ENCODE peak calls at places on chromosomes 7 and 10, in six cellular contexts. One of them, this sample, is unnamed.

GRCh38 chr7:41974835-41975234 is 262.2 kb downstream of the GLI3 start:
- DNase-seq in transverse colon: no peak
- DNase-seq in GM12891: no peak
- DNase-seq in GM12892: no peak
- DNase-seq in GM23338: peak
- DNase-seq in HepG2: no peak
- DNase-seq in this sample: no peak

GRCh38 chr10:126128581-126128980 is 232.2 kb downstream of the FANK1 start:
- DNase-seq in transverse colon: no peak
- DNase-seq in GM12891: no peak
- DNase-seq in GM12892: no peak
- DNase-seq in GM23338: no peak
- DNase-seq in HepG2: no peak
- DNase-seq in this sample: no peak

GRCh38 chr7:103902917-103903316 is 86.5 kb downstream of the RELN start:
- DNase-seq in transverse colon: no peak
- DNase-seq in GM12891: no peak
- DNase-seq in GM12892: no peak
- DNase-seq in GM23338: no peak
- DNase-seq in HepG2: no peak
- DNase-seq in this sample: no peak

GRCh38 chr10:51358227-51358626 is 283.9 kb downstream of the PRKG1 start:
- DNase-seq in transverse colon: no peak
- DNase-seq in GM12891: no peak
- DNase-seq in GM12892: no peak
- DNase-seq in GM23338: no peak
- DNase-seq in HepG2: no peak
- DNase-seq in this sample: no peak

GRCh38 chr7:150986099-150986512 is 4.7 kb upstream of the NOS3 start:
- DNase-seq in transverse colon: peak
- DNase-seq in GM12891: no peak
- DNase-seq in GM12892: no peak
- DNase-seq in GM23338: peak
- DNase-seq in HepG2: no peak
- DNase-seq in this sample: no peak

GRCh38 chr10:122019414-122019975 is 30.5 kb downstream of the TACC2 start:
- DNase-seq in transverse colon: peak
- DNase-seq in GM12891: no peak
- DNase-seq in GM12892: no peak
- DNase-seq in GM23338: peak
- DNase-seq in HepG2: no peak
- DNase-seq in this sample: peak

GRCh38 chr10:90723416-90724068 is 134.3 kb downstream of the HTR7 start:
- DNase-seq in transverse colon: no peak
- DNase-seq in GM12891: no peak
- DNase-seq in GM12892: no peak
- DNase-seq in GM23338: peak
- DNase-seq in HepG2: no peak
- DNase-seq in this sample: no peak

GRCh38 chr10:4596951-4597350 is 229.1 kb upstream of the AKR1E2 start:
- DNase-seq in transverse colon: no peak
- DNase-seq in GM12891: no peak
- DNase-seq in GM12892: no peak
- DNase-seq in GM23338: no peak
- DNase-seq in HepG2: no peak
- DNase-seq in this sample: no peak

GRCh38 chr10:63376560-63377304 is 89.0 kb downstream of the JMJD1C start:
- DNase-seq in transverse colon: no peak
- DNase-seq in GM12891: no peak
- DNase-seq in GM12892: no peak
- DNase-seq in GM23338: no peak
- DNase-seq in HepG2: no peak
- DNase-seq in this sample: no peak

GRCh38 chr10:12705943-12706342 is 295.6 kb downstream of the CCDC3 start:
- DNase-seq in transverse colon: no peak
- DNase-seq in GM12891: no peak
- DNase-seq in GM12892: no peak
- DNase-seq in GM23338: no peak
- DNase-seq in HepG2: no peak
- DNase-seq in this sample: no peak

GRCh38 chr10:43128331-43128730 is 9.9 kb upstream of the CSGALNACT2 start:
- DNase-seq in transverse colon: no peak
- DNase-seq in GM12891: no peak
- DNase-seq in GM12892: no peak
- DNase-seq in GM23338: no peak
- DNase-seq in HepG2: no peak
- DNase-seq in this sample: no peak

GRCh38 chr7:105015631-105015965 is 1.6 kb downstream of the KMT2E start:
- DNase-seq in transverse colon: peak
- DNase-seq in GM12891: no peak
- DNase-seq in GM12892: no peak
- DNase-seq in GM23338: peak
- DNase-seq in HepG2: no peak
- DNase-seq in this sample: no peak

GRCh38 chr7:31027161-31027965 is 24.7 kb upstream of the ADCYAP1R1 start:
- DNase-seq in transverse colon: peak
- DNase-seq in GM12891: no peak
- DNase-seq in GM12892: no peak
- DNase-seq in GM23338: peak
- DNase-seq in HepG2: no peak
- DNase-seq in this sample: no peak

GRCh38 chr10:14556285-14556956 is 218.3 kb downstream of the FAM107B start:
- DNase-seq in transverse colon: peak
- DNase-seq in GM12891: no peak
- DNase-seq in GM12892: peak
- DNase-seq in GM23338: peak
- DNase-seq in HepG2: peak
- DNase-seq in this sample: no peak

GRCh38 chr10:30553018-30553624 is 76.4 kb downstream of the LYZL2 start:
- DNase-seq in transverse colon: no peak
- DNase-seq in GM12891: no peak
- DNase-seq in GM12892: no peak
- DNase-seq in GM23338: peak
- DNase-seq in HepG2: no peak
- DNase-seq in this sample: no peak

GRCh38 chr7:101746311-101746710 is 71.1 kb upstream of the CUX1 start:
- DNase-seq in transverse colon: no peak
- DNase-seq in GM12891: no peak
- DNase-seq in GM12892: no peak
- DNase-seq in GM23338: no peak
- DNase-seq in HepG2: no peak
- DNase-seq in this sample: no peak

GRCh38 chr7:48094861-48095293 is 5.8 kb downstream of the UPP1 start:
- DNase-seq in transverse colon: no peak
- DNase-seq in GM12891: no peak
- DNase-seq in GM12892: no peak
- DNase-seq in GM23338: no peak
- DNase-seq in HepG2: no peak
- DNase-seq in this sample: no peak

GRCh38 chr10:112820320-112820719 is 129.7 kb upstream of the TCF7L2 start:
- DNase-seq in transverse colon: no peak
- DNase-seq in GM12891: no peak
- DNase-seq in GM12892: no peak
- DNase-seq in GM23338: no peak
- DNase-seq in HepG2: no peak
- DNase-seq in this sample: no peak

GRCh38 chr7:158110661-158111555 is 476.7 kb downstream of the PTPRN2 start:
- DNase-seq in transverse colon: no peak
- DNase-seq in GM12891: no peak
- DNase-seq in GM12892: no peak
- DNase-seq in GM23338: no peak
- DNase-seq in HepG2: peak
- DNase-seq in this sample: no peak

GRCh38 chr10:75403144-75404022 is 1.8 kb upstream of the ZNF503 start:
- DNase-seq in transverse colon: peak
- DNase-seq in GM12891: no peak
- DNase-seq in GM12892: no peak
- DNase-seq in GM23338: peak
- DNase-seq in HepG2: peak
- DNase-seq in this sample: peak
- TF ChIP-seq POLR2AphosphoS5 in transverse colon: peak
- TF ChIP-seq POLR2AphosphoS5 in GM12891: no peak
- TF ChIP-seq POLR2AphosphoS5 in GM12892: no peak
- TF ChIP-seq POLR2AphosphoS5 in GM23338: no peak
- TF ChIP-seq POLR2AphosphoS5 in HepG2: no peak
- TF ChIP-seq POLR2AphosphoS5 in this sample: no peak

GRCh38 chr7:1402791-1403755 is 56.2 kb downstream of the MICALL2 start:
- DNase-seq in transverse colon: no peak
- DNase-seq in GM12891: no peak
- DNase-seq in GM12892: no peak
- DNase-seq in GM23338: no peak
- DNase-seq in HepG2: no peak
- DNase-seq in this sample: no peak

GRCh38 chr7:1402110-1402790 is 57.0 kb downstream of the MICALL2 start:
- DNase-seq in transverse colon: no peak
- DNase-seq in GM12891: no peak
- DNase-seq in GM12892: no peak
- DNase-seq in GM23338: no peak
- DNase-seq in HepG2: no peak
- DNase-seq in this sample: no peak

GRCh38 chr7:1401011-1401410 is 58.3 kb downstream of the MICALL2 start:
- DNase-seq in transverse colon: no peak
- DNase-seq in GM12891: no peak
- DNase-seq in GM12892: no peak
- DNase-seq in GM23338: no peak
- DNase-seq in HepG2: no peak
- DNase-seq in this sample: no peak

GRCh38 chr7:1404881-1405548 is 54.3 kb downstream of the MICALL2 start:
- DNase-seq in transverse colon: no peak
- DNase-seq in GM12891: no peak
- DNase-seq in GM12892: no peak
- DNase-seq in GM23338: no peak
- DNase-seq in HepG2: no peak
- DNase-seq in this sample: no peak

DNA sequence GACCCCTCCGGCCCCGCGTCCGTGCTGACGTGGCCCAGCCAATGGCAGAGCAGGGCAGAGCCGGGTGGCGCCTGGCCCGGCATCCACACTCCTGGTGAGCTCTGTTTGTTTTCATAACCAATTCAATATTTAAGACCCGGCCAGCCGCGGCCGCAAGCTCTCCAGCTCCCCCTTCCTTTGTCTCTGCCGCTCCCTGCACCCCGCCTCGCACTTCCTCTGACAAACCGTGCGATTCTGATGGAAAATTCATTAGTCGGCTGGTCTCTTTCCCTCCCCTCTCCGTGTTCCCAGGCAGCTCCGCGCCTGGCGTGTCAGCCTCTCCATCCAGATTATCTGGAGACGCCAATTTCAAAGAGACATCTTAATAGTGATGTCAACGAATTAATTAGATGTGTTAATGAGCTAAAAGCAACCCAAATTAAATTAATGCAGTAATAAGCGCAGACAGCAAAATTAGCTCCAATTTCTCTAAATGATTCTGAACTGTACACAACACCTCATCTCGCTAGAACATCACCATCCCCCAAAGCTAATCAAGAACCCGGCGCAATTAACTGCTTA is 55.3 kb downstream of the MICALL2 start:
- DNase-seq in transverse colon: no peak
- DNase-seq in GM12891: no peak
- DNase-seq in GM12892: no peak
- DNase-seq in GM23338: peak
- DNase-seq in HepG2: no peak
- DNase-seq in this sample: no peak
- TF ChIP-seq POLR2AphosphoS5 in transverse colon: no peak
- TF ChIP-seq POLR2AphosphoS5 in GM12891: no peak
- TF ChIP-seq POLR2AphosphoS5 in GM12892: no peak
- TF ChIP-seq POLR2AphosphoS5 in GM23338: no peak
- TF ChIP-seq POLR2AphosphoS5 in HepG2: no peak
- TF ChIP-seq POLR2AphosphoS5 in this sample: no peak

DNA sequence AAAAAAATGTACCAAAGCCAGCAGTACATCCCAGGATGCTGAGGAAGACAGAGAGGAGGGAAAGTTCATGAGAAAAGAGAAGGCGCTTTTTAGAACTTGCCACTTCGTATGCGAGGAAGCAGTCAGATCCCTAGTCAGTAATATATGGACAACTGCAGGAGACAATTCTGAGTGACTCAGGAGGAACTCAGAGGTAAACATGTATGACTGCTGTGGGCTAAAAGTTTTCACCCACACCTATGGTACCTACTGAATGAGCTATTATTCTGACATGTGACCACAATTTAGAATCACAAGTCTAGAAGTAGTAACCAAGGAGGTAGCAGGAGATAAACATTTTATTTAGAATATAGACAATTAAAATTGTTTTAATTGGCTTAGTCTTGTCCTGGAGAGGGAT is 126.5 kb downstream of the ICA1 start:
- DNase-seq in transverse colon: no peak
- DNase-seq in GM12891: no peak
- DNase-seq in GM12892: no peak
- DNase-seq in GM23338: no peak
- DNase-seq in HepG2: no peak
- DNase-seq in this sample: no peak
- TF ChIP-seq POLR2AphosphoS5 in transverse colon: no peak
- TF ChIP-seq POLR2AphosphoS5 in GM12891: no peak
- TF ChIP-seq POLR2AphosphoS5 in GM12892: no peak
- TF ChIP-seq POLR2AphosphoS5 in GM23338: no peak
- TF ChIP-seq POLR2AphosphoS5 in HepG2: no peak
- TF ChIP-seq POLR2AphosphoS5 in this sample: no peak

GRCh38 chr7:96321670-96322372 is at the start of gene SLC25A13:
- DNase-seq in transverse colon: peak
- DNase-seq in GM12891: peak
- DNase-seq in GM12892: peak
- DNase-seq in GM23338: peak
- DNase-seq in HepG2: peak
- DNase-seq in this sample: peak

GRCh38 chr7:96322373-96322695 is 436 bp upstream of the SLC25A13 start:
- DNase-seq in transverse colon: no peak
- DNase-seq in GM12891: no peak
- DNase-seq in GM12892: no peak
- DNase-seq in GM23338: no peak
- DNase-seq in HepG2: no peak
- DNase-seq in this sample: no peak

GRCh38 chr7:96319444-96319843 is 2.5 kb downstream of the SLC25A13 start:
- DNase-seq in transverse colon: no peak
- DNase-seq in GM12891: no peak
- DNase-seq in GM12892: no peak
- DNase-seq in GM23338: no peak
- DNase-seq in HepG2: no peak
- DNase-seq in this sample: no peak

GRCh38 chr7:96320437-96320836 is 1.5 kb downstream of the SLC25A13 start:
- DNase-seq in transverse colon: no peak
- DNase-seq in GM12891: peak
- DNase-seq in GM12892: peak
- DNase-seq in GM23338: no peak
- DNase-seq in HepG2: no peak
- DNase-seq in this sample: no peak

DNA sequence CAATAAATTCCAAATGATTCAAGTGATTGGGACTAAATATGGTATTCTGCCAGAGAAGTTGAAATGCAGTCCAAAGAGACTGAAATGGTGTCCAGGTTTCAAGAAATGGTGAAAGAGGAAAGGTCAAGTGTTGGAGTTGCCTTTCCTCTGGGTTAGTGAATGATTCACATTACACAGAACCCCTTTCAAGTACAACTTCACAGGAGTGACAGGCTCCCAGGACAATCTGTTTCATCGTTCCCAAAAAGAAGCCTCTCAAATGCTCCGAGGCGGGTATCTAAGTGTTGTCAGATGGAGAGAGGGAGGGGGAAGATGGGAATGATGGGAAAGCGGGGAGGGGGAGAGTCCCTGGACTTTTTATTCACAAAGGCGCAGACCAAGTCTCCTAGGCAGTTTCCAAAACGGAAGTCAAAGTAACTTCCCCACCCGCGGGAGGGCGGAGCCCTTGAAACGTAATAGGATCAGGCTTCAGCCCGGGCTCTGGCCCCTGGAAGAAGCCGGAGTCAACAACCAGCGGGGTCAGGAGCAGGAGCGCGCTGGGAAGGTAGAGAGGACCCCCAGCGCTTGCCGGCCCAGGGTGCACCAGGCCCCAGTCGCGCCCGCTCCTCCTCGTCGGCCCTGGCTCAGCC is 743 bp downstream of the SLC25A13 start:
- DNase-seq in transverse colon: peak
- DNase-seq in GM12891: peak
- DNase-seq in GM12892: no peak
- DNase-seq in GM23338: peak
- DNase-seq in HepG2: peak
- DNase-seq in this sample: peak
- TF ChIP-seq POLR2AphosphoS5 in transverse colon: peak
- TF ChIP-seq POLR2AphosphoS5 in GM12891: peak
- TF ChIP-seq POLR2AphosphoS5 in GM12892: peak
- TF ChIP-seq POLR2AphosphoS5 in GM23338: peak
- TF ChIP-seq POLR2AphosphoS5 in HepG2: peak
- TF ChIP-seq POLR2AphosphoS5 in this sample: peak